ENCODE peak calls at places on chromosomes 11 and 22, in nine cellular contexts. M, V, P, L, I, J, S, A and T are unnamed samples.

GRCh38 chr11:65903068-65903481 is 2.9 kb upstream of the FOSL1 start:
- DNase-seq in M (no peak), V (no peak), P (no peak), L (no peak), I (no peak), J (peak; percentile 85), S (no peak), A (no peak), T (no peak)

GRCh38 chr22:30561402-30562154 is 12.9 kb downstream of the GAL3ST1 start:
- DNase-seq in M (no peak), V (no peak), P (no peak), L (no peak), I (no peak), J (no peak), S (no peak), A (no peak), T (no peak)

GRCh38 chr11:65121447-65121864 is 478 bp downstream of the FAU start:
- DNase-seq in M (no peak), V (no peak), P (no peak), L (no peak), I (peak; percentile 57), J (no peak), S (peak; percentile 68), A (peak; percentile 57), T (peak; percentile 78)

GRCh38 chr22:27139935-27140493 is 482.6 kb downstream of the MIAT start:
- DNase-seq in M (no peak), V (no peak), P (peak; percentile 62), L (no peak), I (no peak), J (peak; percentile 45), S (peak; percentile 75), A (peak; percentile 46), T (no peak)

GRCh38 chr11:121479839-121480238 is 27.1 kb upstream of the SORL1-AS1 start:
- DNase-seq in M (no peak), V (no peak), P (no peak), L (no peak), I (no peak), J (no peak), S (no peak), A (no peak), T (no peak)

GRCh38 chr11:1397862-1398505 is 8.2 kb downstream of the BRSK2 start:
- DNase-seq in M (no peak), V (no peak), P (no peak), L (no peak), I (no peak), J (no peak), S (no peak), A (no peak), T (no peak)

GRCh38 chr11:128949791-128950454 is 7.3 kb upstream of the TP53AIP1 start:
- DNase-seq in M (no peak), V (no peak), P (no peak), L (no peak), I (no peak), J (no peak), S (no peak), A (no peak), T (no peak)

GRCh38 chr11:45393826-45394225 is 107.7 kb upstream of the SYT13 start:
- DNase-seq in M (no peak), V (no peak), P (no peak), L (no peak), I (no peak), J (no peak), S (peak; percentile 52), A (no peak), T (no peak)

GRCh38 chr11:115612331-115612730 is 108.1 kb upstream of the CADM1 start:
- DNase-seq in M (no peak), V (no peak), P (no peak), L (no peak), I (no peak), J (no peak), S (no peak), A (no peak), T (no peak)

GRCh38 chr22:20566420-20567260 is 59.2 kb downstream of the MED15 start:
- DNase-seq in M (no peak), V (peak; percentile 47), P (no peak), L (peak; percentile 28), I (peak; percentile 46), J (no peak), S (peak; percentile 78), A (peak; percentile 73), T (peak; percentile 73)

GRCh38 chr11:60344146-60344545 is 17.1 kb downstream of the MS4A6E start:
- DNase-seq in M (no peak), V (no peak), P (no peak), L (no peak), I (no peak), J (no peak), S (no peak), A (no peak), T (no peak)

GRCh38 chr11:126282361-126282741 is 542 bp upstream of the TIRAP start:
- DNase-seq in M (no peak), V (peak; percentile 34), P (peak; percentile 81), L (peak; percentile 27), I (peak; percentile 57), J (no peak), S (peak; percentile 77), A (peak; percentile 68), T (no peak)

GRCh38 chr11:46446343-46446751 is 54.8 kb upstream of the CHRM4 start:
- DNase-seq in M (no peak), V (no peak), P (no peak), L (no peak), I (no peak), J (no peak), S (no peak), A (no peak), T (no peak)

GRCh38 chr11:117465236-117465997 is 137.8 kb downstream of the CEP164 start:
- DNase-seq in M (no peak), V (no peak), P (no peak), L (no peak), I (no peak), J (no peak), S (no peak), A (no peak), T (no peak)

GRCh38 chr11:126834573-126834972 is 166.0 kb downstream of the KIRREL3 start:
- DNase-seq in M (no peak), V (no peak), P (no peak), L (no peak), I (no peak), J (no peak), S (no peak), A (no peak), T (no peak)

GRCh38 chr11:69925366-69926196 is 106.4 kb upstream of the FGF3 start:
- DNase-seq in M (no peak), V (no peak), P (peak; percentile 68), L (no peak), I (no peak), J (no peak), S (peak; percentile 65), A (peak; percentile 13), T (no peak)

GRCh38 chr22:24410110-24410856 is 17.1 kb upstream of the ADORA2A start:
- DNase-seq in M (no peak), V (peak; percentile 22), P (peak; percentile 6), L (no peak), I (no peak), J (no peak), S (no peak), A (no peak), T (no peak)

GRCh38 chr11:17473071-17473744 is 3.4 kb downstream of the ABCC8 start:
- DNase-seq in M (no peak), V (no peak), P (peak; percentile 72), L (no peak), I (no peak), J (peak; percentile 95), S (no peak), A (no peak), T (no peak)

GRCh38 chr11:57277845-57278720 is 41.0 kb upstream of the APLNR start:
- DNase-seq in M (peak; percentile 94), V (peak; percentile 70), P (peak; percentile 73), L (peak; percentile 83), I (peak; percentile 75), J (peak; percentile 81), S (peak; percentile 83), A (peak; percentile 74), T (peak; percentile 89)

GRCh38 chr22:38760477-38761201 is 4.8 kb upstream of the SUN2 start:
- DNase-seq in M (no peak), V (no peak), P (no peak), L (no peak), I (no peak), J (no peak), S (no peak), A (no peak), T (no peak)

DNA sequence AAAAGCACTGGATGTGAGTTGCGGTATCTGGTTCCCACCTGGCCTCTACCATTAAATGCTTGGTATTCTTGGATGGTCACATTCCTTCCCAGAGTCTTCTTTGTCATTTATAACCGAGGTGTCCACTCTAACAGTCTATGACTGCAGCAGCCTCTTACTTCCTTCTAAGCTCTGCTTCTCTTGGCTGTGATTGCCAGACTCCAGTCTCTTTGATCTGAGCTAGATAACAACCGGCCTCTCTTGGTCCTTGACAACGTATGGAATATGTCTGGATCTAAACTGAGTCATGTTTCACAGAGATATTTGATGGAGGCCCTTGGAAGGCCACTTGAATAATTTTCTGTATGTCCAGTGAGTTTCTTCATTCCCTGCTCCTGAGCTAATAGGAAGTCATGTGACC is 141.6 kb upstream of the TENM4 start:
- DNase-seq in M (no peak), V (no peak), P (no peak), L (no peak), I (no peak), J (no peak), S (no peak), A (no peak), T (no peak)
- TF ChIP-seq EP300 in M (no peak), V (no peak), P (no peak), L (no peak), I (no peak), J (no peak), S (no peak), A (no peak), T (no peak)

DNA sequence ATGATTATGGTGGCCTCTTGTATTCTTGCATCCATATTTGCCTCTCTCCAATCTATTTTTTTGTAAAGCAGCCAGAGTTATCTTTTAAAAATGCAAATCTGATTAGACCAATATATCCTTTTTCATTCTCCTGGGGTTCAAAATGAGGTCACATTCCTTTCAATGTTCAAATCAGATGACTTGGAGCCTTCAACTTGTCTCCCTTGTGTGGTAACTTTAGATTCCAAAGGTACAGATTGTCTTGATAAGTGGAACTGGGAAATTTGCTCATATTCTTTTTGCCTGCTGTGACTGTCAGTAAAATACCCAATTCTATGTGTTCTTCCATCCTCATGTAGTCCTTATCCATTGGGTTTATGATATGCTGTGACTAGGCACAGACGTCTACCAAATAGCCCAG is 15.1 kb upstream of the CAPRIN1 start:
- DNase-seq in M (no peak), V (no peak), P (no peak), L (no peak), I (no peak), J (no peak), S (no peak), A (no peak), T (no peak)
- TF ChIP-seq EP300 in M (no peak), V (no peak), P (no peak), L (no peak), I (no peak), J (no peak), S (no peak), A (no peak), T (no peak)

GRCh38 chr11:3165152-3165705 is at the start of gene OSBPL5:
- DNase-seq in M (no peak), V (peak; percentile 79), P (peak; percentile 90), L (peak; percentile 55), I (peak; percentile 82), J (peak; percentile 47), S (peak; percentile 90), A (peak; percentile 85), T (peak; percentile 79)
- TF ChIP-seq EP300 in M (no peak), V (no peak), P (no peak), L (peak; percentile 67), I (no peak), J (no peak), S (no peak), A (no peak), T (no peak)

GRCh38 chr22:43014062-43014875 is 680 bp downstream of the PACSIN2 start:
- DNase-seq in M (no peak), V (peak; percentile 47), P (peak; percentile 54), L (no peak), I (peak; percentile 59), J (no peak), S (peak; percentile 77), A (peak; percentile 66), T (peak; percentile 78)
- TF ChIP-seq EP300 in M (no peak), V (no peak), P (no peak), L (no peak), I (no peak), J (no peak), S (no peak), A (no peak), T (no peak)